ENCODE peak calls at places on chromosomes 6 and 20, in ten cellular contexts. One of them, this sample, is unnamed.

GRCh38 chr20:49697071-49697470 is 16.6 kb downstream of the B4GALT5 start:
- DNase-seq in EL: no peak
- DNase-seq in NCI-H2107: peak
- DNase-seq in AG20443: no peak
- DNase-seq in stimulated activated CD4-positive, alpha-beta T cell treated with anti-CD3 and anti-CD28 coated beads, Interleukin-4, amount 100 ng/mL, for 48 hours: no peak
- DNase-seq in right cardiac atrium: no peak
- DNase-seq in smooth muscle cell of the brain vasculature: no peak
- DNase-seq in mesenteric fat pad: no peak
- DNase-seq in endothelial cell: no peak
- DNase-seq in iPS-NIHi11: no peak
- DNase-seq in this sample: no peak

GRCh38 chr6:116876635-116877611 is at the start of gene RFX6:
- DNase-seq in EL: no peak
- DNase-seq in NCI-H2107: no peak
- DNase-seq in AG20443: peak
- DNase-seq in stimulated activated CD4-positive, alpha-beta T cell treated with anti-CD3 and anti-CD28 coated beads, Interleukin-4, amount 100 ng/mL, for 48 hours: no peak
- DNase-seq in right cardiac atrium: no peak
- DNase-seq in smooth muscle cell of the brain vasculature: no peak
- DNase-seq in mesenteric fat pad: no peak
- DNase-seq in endothelial cell: peak
- DNase-seq in iPS-NIHi11: peak
- DNase-seq in this sample: no peak

GRCh38 chr6:15304337-15305078 is 58.6 kb downstream of the JARID2 start:
- DNase-seq in EL: no peak
- DNase-seq in NCI-H2107: no peak
- DNase-seq in AG20443: no peak
- DNase-seq in stimulated activated CD4-positive, alpha-beta T cell treated with anti-CD3 and anti-CD28 coated beads, Interleukin-4, amount 100 ng/mL, for 48 hours: no peak
- DNase-seq in right cardiac atrium: no peak
- DNase-seq in smooth muscle cell of the brain vasculature: no peak
- DNase-seq in mesenteric fat pad: no peak
- DNase-seq in endothelial cell: no peak
- DNase-seq in iPS-NIHi11: no peak
- DNase-seq in this sample: no peak

GRCh38 chr20:13008761-13009681 is at the start of gene SPTLC3:
- DNase-seq in EL: peak
- DNase-seq in NCI-H2107: no peak
- DNase-seq in AG20443: peak
- DNase-seq in stimulated activated CD4-positive, alpha-beta T cell treated with anti-CD3 and anti-CD28 coated beads, Interleukin-4, amount 100 ng/mL, for 48 hours: no peak
- DNase-seq in right cardiac atrium: peak
- DNase-seq in smooth muscle cell of the brain vasculature: no peak
- DNase-seq in mesenteric fat pad: no peak
- DNase-seq in endothelial cell: no peak
- DNase-seq in iPS-NIHi11: peak
- DNase-seq in this sample: no peak

GRCh38 chr20:25686081-25687077 is 10.3 kb downstream of the ZNF337 start:
- DNase-seq in EL: no peak
- DNase-seq in NCI-H2107: peak
- DNase-seq in AG20443: no peak
- DNase-seq in stimulated activated CD4-positive, alpha-beta T cell treated with anti-CD3 and anti-CD28 coated beads, Interleukin-4, amount 100 ng/mL, for 48 hours: no peak
- DNase-seq in right cardiac atrium: no peak
- DNase-seq in smooth muscle cell of the brain vasculature: no peak
- DNase-seq in mesenteric fat pad: no peak
- DNase-seq in endothelial cell: no peak
- DNase-seq in iPS-NIHi11: no peak
- DNase-seq in this sample: no peak

GRCh38 chr20:57530327-57530981 is 5.5 kb upstream of the CTCFL start:
- DNase-seq in EL: no peak
- DNase-seq in NCI-H2107: no peak
- DNase-seq in AG20443: no peak
- DNase-seq in stimulated activated CD4-positive, alpha-beta T cell treated with anti-CD3 and anti-CD28 coated beads, Interleukin-4, amount 100 ng/mL, for 48 hours: no peak
- DNase-seq in right cardiac atrium: no peak
- DNase-seq in smooth muscle cell of the brain vasculature: no peak
- DNase-seq in mesenteric fat pad: no peak
- DNase-seq in endothelial cell: no peak
- DNase-seq in iPS-NIHi11: no peak
- DNase-seq in this sample: no peak

GRCh38 chr20:10453241-10453640 is 18.1 kb downstream of the SLX4IP start:
- DNase-seq in EL: no peak
- DNase-seq in NCI-H2107: no peak
- DNase-seq in AG20443: no peak
- DNase-seq in stimulated activated CD4-positive, alpha-beta T cell treated with anti-CD3 and anti-CD28 coated beads, Interleukin-4, amount 100 ng/mL, for 48 hours: no peak
- DNase-seq in right cardiac atrium: no peak
- DNase-seq in smooth muscle cell of the brain vasculature: no peak
- DNase-seq in mesenteric fat pad: no peak
- DNase-seq in endothelial cell: peak
- DNase-seq in iPS-NIHi11: no peak
- DNase-seq in this sample: peak

GRCh38 chr20:21513181-21513663 is 642 bp downstream of the NKX2-2 start:
- DNase-seq in EL: no peak
- DNase-seq in NCI-H2107: no peak
- DNase-seq in AG20443: no peak
- DNase-seq in stimulated activated CD4-positive, alpha-beta T cell treated with anti-CD3 and anti-CD28 coated beads, Interleukin-4, amount 100 ng/mL, for 48 hours: no peak
- DNase-seq in right cardiac atrium: no peak
- DNase-seq in smooth muscle cell of the brain vasculature: no peak
- DNase-seq in mesenteric fat pad: no peak
- DNase-seq in endothelial cell: no peak
- DNase-seq in iPS-NIHi11: no peak
- DNase-seq in this sample: no peak

GRCh38 chr6:55397986-55398385 is 70.7 kb downstream of the GFRAL start:
- DNase-seq in EL: no peak
- DNase-seq in NCI-H2107: no peak
- DNase-seq in AG20443: no peak
- DNase-seq in stimulated activated CD4-positive, alpha-beta T cell treated with anti-CD3 and anti-CD28 coated beads, Interleukin-4, amount 100 ng/mL, for 48 hours: no peak
- DNase-seq in right cardiac atrium: no peak
- DNase-seq in smooth muscle cell of the brain vasculature: no peak
- DNase-seq in mesenteric fat pad: no peak
- DNase-seq in endothelial cell: no peak
- DNase-seq in iPS-NIHi11: no peak
- DNase-seq in this sample: no peak

GRCh38 chr6:167734662-167735497 is 91.8 kb upstream of the AFDN start:
- DNase-seq in EL: no peak
- DNase-seq in NCI-H2107: no peak
- DNase-seq in AG20443: no peak
- DNase-seq in stimulated activated CD4-positive, alpha-beta T cell treated with anti-CD3 and anti-CD28 coated beads, Interleukin-4, amount 100 ng/mL, for 48 hours: no peak
- DNase-seq in right cardiac atrium: no peak
- DNase-seq in smooth muscle cell of the brain vasculature: no peak
- DNase-seq in mesenteric fat pad: no peak
- DNase-seq in endothelial cell: no peak
- DNase-seq in iPS-NIHi11: no peak
- DNase-seq in this sample: no peak

GRCh38 chr6:41345901-41346300 is 10.5 kb downstream of the NCR2 start:
- DNase-seq in EL: no peak
- DNase-seq in NCI-H2107: no peak
- DNase-seq in AG20443: no peak
- DNase-seq in stimulated activated CD4-positive, alpha-beta T cell treated with anti-CD3 and anti-CD28 coated beads, Interleukin-4, amount 100 ng/mL, for 48 hours: no peak
- DNase-seq in right cardiac atrium: no peak
- DNase-seq in smooth muscle cell of the brain vasculature: no peak
- DNase-seq in mesenteric fat pad: no peak
- DNase-seq in endothelial cell: no peak
- DNase-seq in iPS-NIHi11: no peak
- DNase-seq in this sample: no peak

GRCh38 chr6:11848852-11849731 is 70.5 kb upstream of the ADTRP start:
- DNase-seq in EL: peak
- DNase-seq in NCI-H2107: no peak
- DNase-seq in AG20443: no peak
- DNase-seq in stimulated activated CD4-positive, alpha-beta T cell treated with anti-CD3 and anti-CD28 coated beads, Interleukin-4, amount 100 ng/mL, for 48 hours: no peak
- DNase-seq in right cardiac atrium: no peak
- DNase-seq in smooth muscle cell of the brain vasculature: peak
- DNase-seq in mesenteric fat pad: no peak
- DNase-seq in endothelial cell: no peak
- DNase-seq in iPS-NIHi11: no peak
- DNase-seq in this sample: no peak

This sample was measured in GF-D8.